ENCODE peak calls at places on chromosome 1, in seven cellular contexts. One of them, this sample, is unnamed.
A peak's percentile ranks its signal among the peaks of the same experiment; 100 is the strongest.

GRCh38 chr1:201311356-201312011 is 28.2 kb downstream of the PKP1 start:
- DNase-seq in AG09309: no peak
- DNase-seq in AG08396: no peak
- DNase-seq in naive B cell: no peak
- DNase-seq in Ammon's horn: no peak
- DNase-seq in WTC11: no peak
- DNase-seq in EH: no peak
- DNase-seq in this sample: no peak

GRCh38 chr1:26994020-26994745 is 691 bp downstream of the TRNP1 start:
- DNase-seq in AG09309: no peak
- DNase-seq in AG08396: no peak
- DNase-seq in naive B cell: peak; percentile 23
- DNase-seq in Ammon's horn: no peak
- DNase-seq in WTC11: no peak
- DNase-seq in EH: no peak
- DNase-seq in this sample: no peak

GRCh38 chr1:71964188-71964587 is 318.2 kb downstream of the NEGR1 start:
- DNase-seq in AG09309: no peak
- DNase-seq in AG08396: no peak
- DNase-seq in naive B cell: no peak
- DNase-seq in Ammon's horn: no peak
- DNase-seq in WTC11: peak; percentile 16
- DNase-seq in EH: no peak
- DNase-seq in this sample: no peak

GRCh38 chr1:199752688-199753027 is 274.9 kb upstream of the NR5A2 start:
- DNase-seq in AG09309: no peak
- DNase-seq in AG08396: no peak
- DNase-seq in naive B cell: no peak
- DNase-seq in Ammon's horn: no peak
- DNase-seq in WTC11: no peak
- DNase-seq in EH: no peak
- DNase-seq in this sample: no peak

GRCh38 chr1:24963099-24963872 is 33.2 kb upstream of the RUNX3 start:
- DNase-seq in AG09309: no peak
- DNase-seq in AG08396: no peak
- DNase-seq in naive B cell: no peak
- DNase-seq in Ammon's horn: no peak
- DNase-seq in WTC11: no peak
- DNase-seq in EH: no peak
- DNase-seq in this sample: no peak

GRCh38 chr1:172960454-172961208 is 90.1 kb downstream of the TNFSF18 start:
- DNase-seq in AG09309: no peak
- DNase-seq in AG08396: no peak
- DNase-seq in naive B cell: no peak
- DNase-seq in Ammon's horn: no peak
- DNase-seq in WTC11: no peak
- DNase-seq in EH: peak; percentile 59
- DNase-seq in this sample: no peak

GRCh38 chr1:22176258-22176657 is 33.4 kb upstream of the WNT4 start:
- DNase-seq in AG09309: no peak
- DNase-seq in AG08396: no peak
- DNase-seq in naive B cell: no peak
- DNase-seq in Ammon's horn: no peak
- DNase-seq in WTC11: no peak
- DNase-seq in EH: no peak
- DNase-seq in this sample: no peak

GRCh38 chr1:149845416-149845815 is 54.0 kb upstream of the BOLA1 start:
- DNase-seq in AG09309: no peak
- DNase-seq in AG08396: no peak
- DNase-seq in naive B cell: no peak
- DNase-seq in Ammon's horn: peak; percentile 0
- DNase-seq in WTC11: peak; percentile 24
- DNase-seq in EH: peak; percentile 20
- DNase-seq in this sample: no peak

GRCh38 chr1:221816899-221817298 is 75.0 kb upstream of the DUSP10 start:
- DNase-seq in AG09309: peak; percentile 59
- DNase-seq in AG08396: peak; percentile 52
- DNase-seq in naive B cell: no peak
- DNase-seq in Ammon's horn: no peak
- DNase-seq in WTC11: no peak
- DNase-seq in EH: peak; percentile 95
- DNase-seq in this sample: no peak

GRCh38 chr1:27473755-27474154 is 16.2 kb downstream of the WASF2 start:
- DNase-seq in AG09309: no peak
- DNase-seq in AG08396: no peak
- DNase-seq in naive B cell: no peak
- DNase-seq in Ammon's horn: no peak
- DNase-seq in WTC11: no peak
- DNase-seq in EH: no peak
- DNase-seq in this sample: no peak

GRCh38 chr1:12078938-12079861 is 16.1 kb downstream of the TNFRSF8 start:
- DNase-seq in AG09309: no peak
- DNase-seq in AG08396: peak; percentile 65
- DNase-seq in naive B cell: peak; percentile 23
- DNase-seq in Ammon's horn: peak; percentile 18
- DNase-seq in WTC11: peak; percentile 76
- DNase-seq in EH: peak; percentile 58
- DNase-seq in this sample: no peak

GRCh38 chr1:238123201-238123600 is 232.5 kb upstream of the ZP4 start:
- DNase-seq in AG09309: no peak
- DNase-seq in AG08396: no peak
- DNase-seq in naive B cell: no peak
- DNase-seq in Ammon's horn: no peak
- DNase-seq in WTC11: no peak
- DNase-seq in EH: no peak
- DNase-seq in this sample: no peak

This sample was measured in C1 segment of cervical spinal cord.